ENCODE peak calls at places on chromosomes 4 and X, in eight cellular contexts. One of them, this sample, is unnamed.

GRCh38 chrX:106481341-106481740 is 130.4 kb upstream of the RADX start:
- DNase-seq in epithelial cell of prostate: no peak
- DNase-seq in T-helper 9 cell: peak
- DNase-seq in fibroblast of lung: peak
- DNase-seq in upper lobe of left lung: no peak
- DNase-seq in heart left ventricle: peak
- DNase-seq in astrocyte of the spinal cord: peak
- DNase-seq in CD4-positive, CD25-positive, alpha-beta regulatory T cell: peak
- DNase-seq in this sample: peak

GRCh38 chr4:124499266-124499665 is 213.3 kb downstream of the ANKRD50 start:
- DNase-seq in T-helper 9 cell: no peak
- DNase-seq in epithelial cell of prostate: no peak
- DNase-seq in CD4-positive, CD25-positive, alpha-beta regulatory T cell: no peak
- DNase-seq in upper lobe of left lung: no peak
- DNase-seq in heart left ventricle: no peak
- DNase-seq in astrocyte of the spinal cord: peak
- DNase-seq in fibroblast of lung: no peak
- DNase-seq in this sample: no peak

GRCh38 chr4:19227701-19228100 is 1024.0 kb upstream of the SLIT2 start:
- DNase-seq in astrocyte of the spinal cord: no peak
- DNase-seq in epithelial cell of prostate: no peak
- DNase-seq in fibroblast of lung: no peak
- DNase-seq in CD4-positive, CD25-positive, alpha-beta regulatory T cell: no peak
- DNase-seq in upper lobe of left lung: no peak
- DNase-seq in heart left ventricle: no peak
- DNase-seq in T-helper 9 cell: no peak
- DNase-seq in this sample: no peak

GRCh38 chr4:52241916-52242315 is 190.8 kb downstream of the SPATA18 start:
- DNase-seq in T-helper 9 cell: no peak
- DNase-seq in heart left ventricle: no peak
- DNase-seq in upper lobe of left lung: no peak
- DNase-seq in CD4-positive, CD25-positive, alpha-beta regulatory T cell: no peak
- DNase-seq in fibroblast of lung: no peak
- DNase-seq in epithelial cell of prostate: no peak
- DNase-seq in astrocyte of the spinal cord: no peak
- DNase-seq in this sample: no peak

GRCh38 chr4:16717266-16717970 is 181.0 kb downstream of the LDB2 start:
- DNase-seq in T-helper 9 cell: no peak
- DNase-seq in astrocyte of the spinal cord: peak
- DNase-seq in CD4-positive, CD25-positive, alpha-beta regulatory T cell: no peak
- DNase-seq in upper lobe of left lung: no peak
- DNase-seq in heart left ventricle: no peak
- DNase-seq in fibroblast of lung: peak
- DNase-seq in epithelial cell of prostate: no peak
- DNase-seq in this sample: no peak

GRCh38 chrX:42680651-42681050 is 97.3 kb downstream of the PPP1R2C start:
- DNase-seq in astrocyte of the spinal cord: peak
- DNase-seq in epithelial cell of prostate: no peak
- DNase-seq in T-helper 9 cell: no peak
- DNase-seq in upper lobe of left lung: no peak
- DNase-seq in fibroblast of lung: peak
- DNase-seq in heart left ventricle: no peak
- DNase-seq in CD4-positive, CD25-positive, alpha-beta regulatory T cell: no peak
- DNase-seq in this sample: no peak

GRCh38 chr4:76504613-76505465 is 69.8 kb downstream of the SHROOM3 start:
- DNase-seq in epithelial cell of prostate: no peak
- DNase-seq in T-helper 9 cell: no peak
- DNase-seq in upper lobe of left lung: no peak
- DNase-seq in astrocyte of the spinal cord: peak
- DNase-seq in heart left ventricle: no peak
- DNase-seq in fibroblast of lung: peak
- DNase-seq in CD4-positive, CD25-positive, alpha-beta regulatory T cell: no peak
- DNase-seq in this sample: peak

GRCh38 chrX:12721042-12721441 is 70.2 kb upstream of the PRPS2 start:
- DNase-seq in epithelial cell of prostate: no peak
- DNase-seq in fibroblast of lung: no peak
- DNase-seq in heart left ventricle: no peak
- DNase-seq in astrocyte of the spinal cord: no peak
- DNase-seq in T-helper 9 cell: no peak
- DNase-seq in upper lobe of left lung: no peak
- DNase-seq in CD4-positive, CD25-positive, alpha-beta regulatory T cell: no peak
- DNase-seq in this sample: peak

GRCh38 chr4:93157984-93158383 is 670.6 kb upstream of the ATOH1 start:
- DNase-seq in upper lobe of left lung: no peak
- DNase-seq in heart left ventricle: no peak
- DNase-seq in astrocyte of the spinal cord: no peak
- DNase-seq in fibroblast of lung: peak
- DNase-seq in epithelial cell of prostate: no peak
- DNase-seq in T-helper 9 cell: no peak
- DNase-seq in CD4-positive, CD25-positive, alpha-beta regulatory T cell: no peak
- DNase-seq in this sample: no peak

GRCh38 chr4:7132730-7133582 is 59.4 kb upstream of the SORCS2 start:
- DNase-seq in epithelial cell of prostate: no peak
- DNase-seq in CD4-positive, CD25-positive, alpha-beta regulatory T cell: no peak
- DNase-seq in upper lobe of left lung: no peak
- DNase-seq in fibroblast of lung: peak
- DNase-seq in heart left ventricle: no peak
- DNase-seq in T-helper 9 cell: no peak
- DNase-seq in astrocyte of the spinal cord: peak
- DNase-seq in this sample: no peak

GRCh38 chr4:13476915-13477314 is 7.2 kb downstream of the RAB28 start:
- DNase-seq in T-helper 9 cell: no peak
- DNase-seq in epithelial cell of prostate: no peak
- DNase-seq in astrocyte of the spinal cord: peak
- DNase-seq in fibroblast of lung: no peak
- DNase-seq in upper lobe of left lung: no peak
- DNase-seq in heart left ventricle: no peak
- DNase-seq in CD4-positive, CD25-positive, alpha-beta regulatory T cell: no peak
- DNase-seq in this sample: peak

GRCh38 chr4:166042510-166043055 is 169.5 kb downstream of the TLL1 start:
- DNase-seq in astrocyte of the spinal cord: no peak
- DNase-seq in epithelial cell of prostate: no peak
- DNase-seq in CD4-positive, CD25-positive, alpha-beta regulatory T cell: no peak
- DNase-seq in upper lobe of left lung: no peak
- DNase-seq in fibroblast of lung: no peak
- DNase-seq in heart left ventricle: no peak
- DNase-seq in T-helper 9 cell: no peak
- DNase-seq in this sample: no peak

GRCh38 chrX:35351795-35352483 is 409.3 kb downstream of the FAM47B start:
- DNase-seq in upper lobe of left lung: no peak
- DNase-seq in epithelial cell of prostate: no peak
- DNase-seq in CD4-positive, CD25-positive, alpha-beta regulatory T cell: no peak
- DNase-seq in heart left ventricle: no peak
- DNase-seq in T-helper 9 cell: no peak
- DNase-seq in fibroblast of lung: no peak
- DNase-seq in astrocyte of the spinal cord: no peak
- DNase-seq in this sample: peak

GRCh38 chrX:121851033-121851432 is 803.6 kb downstream of the GLUD2 start:
- DNase-seq in epithelial cell of prostate: no peak
- DNase-seq in CD4-positive, CD25-positive, alpha-beta regulatory T cell: no peak
- DNase-seq in T-helper 9 cell: no peak
- DNase-seq in upper lobe of left lung: no peak
- DNase-seq in heart left ventricle: no peak
- DNase-seq in fibroblast of lung: peak
- DNase-seq in astrocyte of the spinal cord: peak
- DNase-seq in this sample: no peak

GRCh38 chr4:107693132-107693531 is 26.9 kb downstream of the PAPSS1 start:
- DNase-seq in upper lobe of left lung: no peak
- DNase-seq in astrocyte of the spinal cord: no peak
- DNase-seq in CD4-positive, CD25-positive, alpha-beta regulatory T cell: no peak
- DNase-seq in heart left ventricle: no peak
- DNase-seq in T-helper 9 cell: no peak
- DNase-seq in epithelial cell of prostate: no peak
- DNase-seq in fibroblast of lung: no peak
- DNase-seq in this sample: no peak

GRCh38 chr4:2256156-2256731 is 5.7 kb downstream of the MXD4 start:
- DNase-seq in astrocyte of the spinal cord: no peak
- DNase-seq in CD4-positive, CD25-positive, alpha-beta regulatory T cell: no peak
- DNase-seq in upper lobe of left lung: peak
- DNase-seq in fibroblast of lung: no peak
- DNase-seq in heart left ventricle: peak
- DNase-seq in T-helper 9 cell: no peak
- DNase-seq in epithelial cell of prostate: no peak
- DNase-seq in this sample: no peak

GRCh38 chr4:160510925-160511324 is 1408.0 kb downstream of the RAPGEF2 start:
- DNase-seq in fibroblast of lung: no peak
- DNase-seq in epithelial cell of prostate: peak
- DNase-seq in upper lobe of left lung: no peak
- DNase-seq in T-helper 9 cell: no peak
- DNase-seq in astrocyte of the spinal cord: peak
- DNase-seq in CD4-positive, CD25-positive, alpha-beta regulatory T cell: no peak
- DNase-seq in heart left ventricle: no peak
- DNase-seq in this sample: no peak

GRCh38 chrX:107736781-107737531 is 38.6 kb downstream of the TSC22D3 start:
- DNase-seq in fibroblast of lung: no peak
- DNase-seq in astrocyte of the spinal cord: peak
- DNase-seq in upper lobe of left lung: no peak
- DNase-seq in heart left ventricle: peak
- DNase-seq in epithelial cell of prostate: no peak
- DNase-seq in T-helper 9 cell: no peak
- DNase-seq in CD4-positive, CD25-positive, alpha-beta regulatory T cell: no peak
- DNase-seq in this sample: no peak

GRCh38 chrX:44945736-44946135 is 72.7 kb downstream of the KDM6A start:
- DNase-seq in CD4-positive, CD25-positive, alpha-beta regulatory T cell: no peak
- DNase-seq in T-helper 9 cell: no peak
- DNase-seq in upper lobe of left lung: no peak
- DNase-seq in astrocyte of the spinal cord: no peak
- DNase-seq in epithelial cell of prostate: no peak
- DNase-seq in fibroblast of lung: no peak
- DNase-seq in heart left ventricle: no peak
- DNase-seq in this sample: no peak

GRCh38 chr4:33959519-33959918 is 2284.8 kb downstream of the ARAP2 start:
- DNase-seq in astrocyte of the spinal cord: peak
- DNase-seq in fibroblast of lung: no peak
- DNase-seq in epithelial cell of prostate: no peak
- DNase-seq in CD4-positive, CD25-positive, alpha-beta regulatory T cell: no peak
- DNase-seq in heart left ventricle: no peak
- DNase-seq in T-helper 9 cell: no peak
- DNase-seq in upper lobe of left lung: no peak
- DNase-seq in this sample: no peak

GRCh38 chr4:604131-604530 is 21.2 kb upstream of the PDE6B start:
- DNase-seq in epithelial cell of prostate: no peak
- DNase-seq in T-helper 9 cell: no peak
- DNase-seq in upper lobe of left lung: no peak
- DNase-seq in astrocyte of the spinal cord: no peak
- DNase-seq in heart left ventricle: no peak
- DNase-seq in CD4-positive, CD25-positive, alpha-beta regulatory T cell: no peak
- DNase-seq in fibroblast of lung: no peak
- DNase-seq in this sample: no peak

GRCh38 chr4:92305148-92305877 is 1.5 kb downstream of the GRID2 start:
- DNase-seq in epithelial cell of prostate: no peak
- DNase-seq in heart left ventricle: peak
- DNase-seq in fibroblast of lung: peak
- DNase-seq in upper lobe of left lung: peak
- DNase-seq in astrocyte of the spinal cord: peak
- DNase-seq in CD4-positive, CD25-positive, alpha-beta regulatory T cell: no peak
- DNase-seq in T-helper 9 cell: no peak
- DNase-seq in this sample: no peak

GRCh38 chr4:3402409-3403103 is 39.2 kb upstream of the HGFAC start:
- DNase-seq in upper lobe of left lung: peak
- DNase-seq in heart left ventricle: no peak
- DNase-seq in T-helper 9 cell: no peak
- DNase-seq in CD4-positive, CD25-positive, alpha-beta regulatory T cell: no peak
- DNase-seq in astrocyte of the spinal cord: peak
- DNase-seq in epithelial cell of prostate: no peak
- DNase-seq in fibroblast of lung: peak
- DNase-seq in this sample: no peak

GRCh38 chrX:48471504-48471903 is 1.4 kb upstream of the SLC38A5 start:
- DNase-seq in heart left ventricle: no peak
- DNase-seq in fibroblast of lung: no peak
- DNase-seq in CD4-positive, CD25-positive, alpha-beta regulatory T cell: no peak
- DNase-seq in astrocyte of the spinal cord: no peak
- DNase-seq in upper lobe of left lung: no peak
- DNase-seq in epithelial cell of prostate: no peak
- DNase-seq in T-helper 9 cell: no peak
- DNase-seq in this sample: no peak

GRCh38 chr4:157291071-157291470 is 70.5 kb downstream of the GRIA2 start:
- DNase-seq in fibroblast of lung: no peak
- DNase-seq in astrocyte of the spinal cord: no peak
- DNase-seq in upper lobe of left lung: no peak
- DNase-seq in heart left ventricle: no peak
- DNase-seq in T-helper 9 cell: no peak
- DNase-seq in epithelial cell of prostate: no peak
- DNase-seq in CD4-positive, CD25-positive, alpha-beta regulatory T cell: no peak
- DNase-seq in this sample: no peak

GRCh38 chrX:119735467-119735866 is 22.9 kb upstream of the SOWAHD start:
- DNase-seq in CD4-positive, CD25-positive, alpha-beta regulatory T cell: no peak
- DNase-seq in astrocyte of the spinal cord: no peak
- DNase-seq in upper lobe of left lung: no peak
- DNase-seq in epithelial cell of prostate: no peak
- DNase-seq in fibroblast of lung: no peak
- DNase-seq in heart left ventricle: no peak
- DNase-seq in T-helper 9 cell: no peak
- DNase-seq in this sample: no peak